ENCODE peak calls at places on chromosome 1, in ten cellular contexts. J is epithelial cell of proximal tubule, R is mesendoderm, U is AG10803, B is GM23248, W is heart right ventricle, Z is tibial artery, Y is SJSA1, V is colonic mucosa, D is cardiac muscle cell. G is an unnamed sample.

GRCh38 chr1:213070399-213070798 is 19.4 kb downstream of the RPS6KC1 start:
- DNase-seq in Y (no peak), Z (no peak), W (peak; percentile 7), V (no peak), B (peak; percentile 80), J (no peak), R (no peak), U (peak; percentile 69), D (no peak), G (no peak)

GRCh38 chr1:192698731-192699130 is 62.8 kb downstream of the RGS13 start:
- DNase-seq in Y (no peak), U (no peak), W (no peak), J (no peak), D (no peak), B (no peak), R (no peak), V (no peak), Z (no peak), G (no peak)

GRCh38 chr1:39422604-39423003 is 68.8 kb upstream of the BMP8A start:
- DNase-seq in R (peak; percentile 17), Z (no peak), B (no peak), W (no peak), V (no peak), U (no peak), Y (no peak), J (no peak), D (no peak), G (no peak)

GRCh38 chr1:54887665-54888071 is 673 bp upstream of the DHCR24 start:
- DNase-seq in V (peak; percentile 44), J (no peak), D (no peak), R (peak; percentile 65), Z (peak; percentile 52), Y (no peak), U (peak; percentile 49), W (no peak), B (peak; percentile 50), G (no peak)

GRCh38 chr1:84691139-84691783 is 1.0 kb upstream of the SSX2IP start:
- DNase-seq in J (no peak), D (no peak), W (no peak), U (no peak), Y (no peak), V (no peak), B (no peak), Z (no peak), R (peak; percentile 25), G (no peak)

GRCh38 chr1:243495442-243496172 is 239.8 kb downstream of the SDCCAG8 start:
- DNase-seq in Y (no peak), W (no peak), V (no peak), R (no peak), J (no peak), B (peak; percentile 80), Z (no peak), U (peak; percentile 79), D (no peak), G (no peak)

GRCh38 chr1:27564264-27564579 is 39.7 kb downstream of the AHDC1 start:
- DNase-seq in R (no peak), Y (no peak), U (no peak), V (no peak), Z (no peak), W (no peak), B (no peak), J (no peak), D (no peak), G (no peak)

GRCh38 chr1:164772635-164773034 is 213.7 kb downstream of the PBX1 start:
- DNase-seq in W (peak; percentile 55), Z (peak; percentile 80), Y (peak; percentile 92), R (peak; percentile 95), V (peak; percentile 69), U (peak; percentile 90), B (peak; percentile 98), D (peak; percentile 87), J (peak; percentile 80), G (no peak)

GRCh38 chr1:43432171-43432860 is 21.4 kb downstream of the HYI start:
- DNase-seq in V (no peak), Z (no peak), D (no peak), J (no peak), U (no peak), W (no peak), B (no peak), R (no peak), Y (no peak), G (no peak)

GRCh38 chr1:205811660-205812059 is 1.3 kb downstream of the SLC41A1 start:
- DNase-seq in D (peak; percentile 57), J (no peak), Y (no peak), B (peak; percentile 42), W (peak; percentile 73), Z (no peak), V (no peak), R (no peak), U (no peak), G (no peak)

GRCh38 chr1:15886613-15887167 is 39.2 kb downstream of the SPEN start:
- DNase-seq in R (no peak), Y (no peak), V (no peak), W (no peak), J (no peak), U (no peak), Z (no peak), D (no peak), B (no peak), G (no peak)
- H3K4me3 ChIP-seq in R (no peak overlapping the region), Y (peak overlapping the region; percentile 26), V (peak overlapping the region; percentile 28), W (peak overlapping the region; percentile 47), J (peak overlapping the region; percentile 48), U (peak overlapping the region; percentile 60), Z (peak overlapping the region; percentile 45), D (peak overlapping the region; percentile 22), B (peak overlapping the region; percentile 58), G (peak overlapping the region; percentile 62)

GRCh38 chr1:182293119-182293589 is 98.4 kb downstream of the GLUL start:
- DNase-seq in U (no peak), B (no peak), V (no peak), Y (no peak), R (no peak), J (no peak), Z (no peak), W (no peak), D (no peak), G (no peak)

GRCh38 chr1:182292193-182292741 is 99.3 kb downstream of the GLUL start:
- DNase-seq in D (no peak), Z (no peak), V (no peak), B (no peak), Y (no peak), R (no peak), W (no peak), J (no peak), U (no peak), G (no peak)

GRCh38 chr1:182288749-182289604 is 102.6 kb downstream of the GLUL start:
- DNase-seq in V (no peak), U (no peak), Y (no peak), W (no peak), Z (no peak), D (no peak), J (no peak), B (no peak), R (no peak), G (no peak)

GRCh38 chr1:182295697-182296096 is 95.9 kb downstream of the GLUL start:
- DNase-seq in R (no peak), J (no peak), Y (no peak), W (no peak), Z (no peak), B (no peak), D (no peak), U (no peak), V (no peak), G (no peak)

DNA sequence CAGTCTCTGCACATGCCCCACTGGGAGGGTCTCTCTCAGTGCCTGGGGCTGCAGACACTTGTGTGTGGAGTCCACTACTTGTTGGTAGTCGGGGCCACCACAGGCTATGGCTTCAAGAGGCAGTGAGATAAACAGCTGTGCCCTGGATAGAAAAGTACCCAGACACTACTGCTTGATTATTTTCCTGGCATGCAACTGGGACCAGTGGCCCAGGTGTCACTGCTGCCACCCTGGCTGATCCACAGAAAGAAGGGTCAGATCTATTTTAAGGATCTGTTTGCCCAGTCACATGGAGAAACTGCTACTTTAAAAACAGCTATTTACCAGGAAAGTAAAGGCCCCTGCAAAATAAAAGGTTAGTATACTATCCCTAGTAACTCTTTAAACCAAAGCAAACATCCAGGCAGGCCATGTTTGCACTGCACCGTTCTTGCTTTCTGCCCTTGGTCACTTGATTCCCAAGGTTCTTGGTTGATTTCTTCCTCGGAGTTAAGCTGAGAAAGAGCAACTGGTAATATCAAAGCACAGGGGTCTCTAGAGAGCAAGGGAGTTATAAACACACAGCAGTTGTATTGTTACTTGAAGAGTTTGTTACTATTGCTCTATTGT is 99.9 kb downstream of the GLUL start:
- DNase-seq in V (no peak), Y (no peak), R (no peak), W (no peak), U (no peak), B (no peak), D (no peak), Z (no peak), J (no peak), G (no peak)
- H3K4me3 ChIP-seq in V (no peak overlapping the region), Y (no peak overlapping the region), R (no peak overlapping the region), W (no peak overlapping the region), U (no peak overlapping the region), B (no peak overlapping the region), D (no peak overlapping the region), Z (no peak overlapping the region), J (no peak overlapping the region), G (no peak overlapping the region)

GRCh38 chr1:31372961-31373896 is at the start of gene FABP3:
- DNase-seq in J (no peak), U (peak; percentile 50), W (peak; percentile 85), B (peak; percentile 74), Z (peak; percentile 80), V (peak; percentile 92), Y (peak; percentile 75), R (peak; percentile 97), D (peak; percentile 97), G (peak; percentile 90)

GRCh38 chr1:31371560-31371959 is 1.3 kb downstream of the FABP3 start:
- DNase-seq in V (peak; percentile 54), W (peak; percentile 38), B (no peak), R (no peak), Y (no peak), Z (peak; percentile 22), D (peak; percentile 14), U (no peak), J (peak; percentile 45), G (no peak)

GRCh38 chr1:31374511-31375196 is 1.8 kb upstream of the FABP3 start:
- DNase-seq in W (peak; percentile 58), J (no peak), U (peak; percentile 67), B (peak; percentile 88), Y (no peak), V (no peak), D (no peak), Z (peak; percentile 40), R (no peak), G (peak; percentile 75)

GRCh38 chr1:31372051-31372450 is 825 bp downstream of the FABP3 start:
- DNase-seq in J (no peak), R (no peak), W (no peak), Z (no peak), B (no peak), V (no peak), U (no peak), Y (no peak), D (peak; percentile 18), G (no peak)

GRCh38 chr1:31373897-31374486 is 1.1 kb upstream of the FABP3 start:
- DNase-seq in V (no peak), W (no peak), Y (no peak), B (no peak), Z (no peak), U (no peak), D (no peak), J (no peak), R (no peak), G (peak; percentile 49)
- H3K4me3 ChIP-seq in V (peak overlapping the region; percentile 24), W (peak overlapping the region; percentile 75), Y (peak overlapping the region; percentile 30), B (peak overlapping the region; percentile 69), Z (peak overlapping the region; percentile 56), U (peak overlapping the region; percentile 30), D (no peak overlapping the region), J (no peak overlapping the region), R (no peak overlapping the region), G (peak overlapping the region; percentile 74)

GRCh38 chr1:203048086-203048485 is 21.8 kb downstream of the PPFIA4 start:
- DNase-seq in Z (no peak), W (no peak), D (no peak), V (no peak), B (no peak), U (no peak), J (no peak), R (no peak), Y (no peak), G (no peak)
- H3K4me3 ChIP-seq in Z (no peak overlapping the region), W (no peak overlapping the region), D (no peak overlapping the region), V (no peak overlapping the region), B (no peak overlapping the region), U (no peak overlapping the region), J (no peak overlapping the region), R (no peak overlapping the region), Y (no peak overlapping the region), G (no peak overlapping the region)

G was measured in coronary artery.